ENCODE peak calls at places on chromosomes 2 and 18, in four cellular contexts. Y is K562, D is H1, R is HepG2. G is an unnamed sample.

GRCh38 chr2:46010925-46011490 is 286.2 kb upstream of the EPAS1 start:
- DNase-seq in D (no peak), Y (no peak), R (peak), G (peak)

GRCh38 chr18:67916142-67916541 is 399.6 kb upstream of the DSEL start:
- DNase-seq in R (no peak), Y (no peak), D (no peak), G (no peak)

GRCh38 chr2:199509401-199509800 is 51.7 kb upstream of the SATB2 start:
- DNase-seq in R (no peak), Y (no peak), D (no peak), G (no peak)

GRCh38 chr2:86807462-86808275 is 17.0 kb upstream of the CD8A start:
- DNase-seq in Y (no peak), R (peak), D (no peak), G (peak)

GRCh38 chr2:108776475-108776874 is 10.1 kb upstream of the CCDC138 start:
- DNase-seq in D (no peak), R (no peak), Y (no peak), G (no peak)

GRCh38 chr2:121529439-121530209 is 1.1 kb upstream of the RNU4ATAC start:
- DNase-seq in R (peak), Y (peak), D (no peak), G (peak)

GRCh38 chr2:178109813-178110212 is 2.4 kb upstream of the RBM45 start:
- DNase-seq in R (peak), D (no peak), Y (peak), G (peak)

GRCh38 chr2:53715568-53715967 is 52.0 kb upstream of the CHAC2 start:
- DNase-seq in Y (no peak), D (no peak), R (no peak), G (peak)

DNA sequence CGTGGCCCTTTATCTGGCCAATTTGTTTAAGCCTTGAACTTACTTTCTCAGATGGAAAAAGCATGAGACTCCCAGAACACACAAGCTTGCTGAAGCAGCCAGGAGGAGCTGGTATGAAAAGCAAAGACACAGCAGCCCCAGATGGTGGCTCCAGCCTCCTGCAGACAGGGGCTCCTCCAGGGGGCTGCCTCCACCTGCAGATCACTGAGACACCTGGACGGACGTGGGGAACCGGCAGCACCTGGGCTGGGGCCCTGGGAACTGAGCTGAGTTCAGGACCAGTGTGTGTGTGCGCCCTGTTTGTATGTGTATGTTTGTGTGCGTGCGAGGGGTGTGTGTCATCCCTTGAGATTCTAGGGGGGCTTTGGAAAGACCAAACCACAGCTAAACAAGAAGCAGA is 8.6 kb downstream of the CYS1 start:
- DNase-seq in Y (no peak), R (no peak), D (no peak), G (no peak)
- TF ChIP-seq RNF2 in Y (no peak), R (no peak), D (no peak), G (no peak)

GRCh38 chr2:9951522-9952285 is at the start of gene GRHL1:
- DNase-seq in Y (peak), R (peak), D (peak), G (peak)
- TF ChIP-seq MAFK in Y (no peak), R (no peak), D (no peak), G (no peak)

GRCh38 chr18:7561907-7562460 is 5.1 kb upstream of the PTPRM start:
- DNase-seq in Y (no peak), R (no peak), D (no peak), G (no peak)
- TF ChIP-seq RNF2 in Y (no peak), R (no peak), D (no peak), G (no peak)

GRCh38 chr2:21866316-21866715 is 742.5 kb downstream of the TDRD15 start:
- DNase-seq in D (no peak), Y (no peak), R (no peak), G (no peak)
- TF ChIP-seq MAFK in D (no peak), Y (no peak), R (no peak), G (no peak)

GRCh38 chr2:227707390-227707789 is 10.4 kb downstream of the SLC19A3 start:
- DNase-seq in R (no peak), D (no peak), Y (no peak), G (no peak)

GRCh38 chr2:227706859-227707258 is 11.0 kb downstream of the SLC19A3 start:
- DNase-seq in D (no peak), Y (no peak), R (peak), G (no peak)

GRCh38 chr2:227701556-227701955 is 16.3 kb downstream of the SLC19A3 start:
- DNase-seq in Y (no peak), D (no peak), R (no peak), G (no peak)

GRCh38 chr2:227703280-227703732 is 14.5 kb downstream of the SLC19A3 start:
- DNase-seq in R (peak), D (peak), Y (no peak), G (no peak)

GRCh38 chr2:227703961-227704360 is 13.9 kb downstream of the SLC19A3 start:
- DNase-seq in D (no peak), Y (no peak), R (no peak), G (no peak)
- TF ChIP-seq RNF2 in D (no peak), Y (no peak), R (no peak), G (no peak)

DNA sequence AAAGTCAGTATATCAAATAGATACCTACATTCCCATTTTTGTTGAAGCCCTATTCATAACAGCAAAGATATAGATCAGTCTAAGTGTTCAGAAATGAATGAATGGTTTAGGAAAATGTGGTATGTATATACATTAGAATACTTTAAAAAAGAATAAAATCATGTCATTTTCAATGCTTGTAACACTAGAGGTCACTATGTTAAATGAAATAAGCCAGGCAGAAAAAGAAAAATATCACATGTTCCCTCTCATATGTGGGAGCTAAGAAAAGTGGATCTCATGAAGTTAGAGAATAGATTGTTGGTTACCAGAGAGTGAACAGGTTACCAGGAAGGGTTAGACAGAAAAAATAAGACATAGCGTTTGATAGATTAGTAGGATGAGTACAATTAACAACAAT is 1111.0 kb upstream of the SLC39A10 start:
- DNase-seq in D (no peak), Y (no peak), R (peak), G (no peak)
- TF ChIP-seq MAFK in D (no peak), Y (no peak), R (no peak), G (no peak)

DNA sequence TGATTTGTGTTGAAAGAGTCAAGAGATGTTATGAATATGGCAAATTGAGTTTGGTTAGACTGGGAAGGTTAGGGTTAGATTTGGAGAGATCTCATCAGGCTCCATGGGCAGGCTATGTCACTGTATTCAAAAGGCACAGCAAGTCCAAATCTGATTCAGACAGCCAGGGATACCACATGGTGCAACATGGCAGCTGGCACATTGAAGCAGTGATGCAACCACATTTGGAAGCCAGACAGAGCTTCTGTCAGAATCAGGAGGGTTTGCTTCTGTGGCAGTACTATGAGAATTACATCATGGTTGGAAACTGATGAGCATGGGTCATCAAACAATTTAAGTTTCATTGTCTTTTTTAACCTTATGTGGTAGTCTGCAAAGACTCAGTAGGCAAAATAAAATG is 772.2 kb downstream of the SUCLG1 start:
- DNase-seq in D (no peak), Y (no peak), R (no peak), G (no peak)
- TF ChIP-seq RNF2 in D (no peak), Y (no peak), R (no peak), G (no peak)

DNA sequence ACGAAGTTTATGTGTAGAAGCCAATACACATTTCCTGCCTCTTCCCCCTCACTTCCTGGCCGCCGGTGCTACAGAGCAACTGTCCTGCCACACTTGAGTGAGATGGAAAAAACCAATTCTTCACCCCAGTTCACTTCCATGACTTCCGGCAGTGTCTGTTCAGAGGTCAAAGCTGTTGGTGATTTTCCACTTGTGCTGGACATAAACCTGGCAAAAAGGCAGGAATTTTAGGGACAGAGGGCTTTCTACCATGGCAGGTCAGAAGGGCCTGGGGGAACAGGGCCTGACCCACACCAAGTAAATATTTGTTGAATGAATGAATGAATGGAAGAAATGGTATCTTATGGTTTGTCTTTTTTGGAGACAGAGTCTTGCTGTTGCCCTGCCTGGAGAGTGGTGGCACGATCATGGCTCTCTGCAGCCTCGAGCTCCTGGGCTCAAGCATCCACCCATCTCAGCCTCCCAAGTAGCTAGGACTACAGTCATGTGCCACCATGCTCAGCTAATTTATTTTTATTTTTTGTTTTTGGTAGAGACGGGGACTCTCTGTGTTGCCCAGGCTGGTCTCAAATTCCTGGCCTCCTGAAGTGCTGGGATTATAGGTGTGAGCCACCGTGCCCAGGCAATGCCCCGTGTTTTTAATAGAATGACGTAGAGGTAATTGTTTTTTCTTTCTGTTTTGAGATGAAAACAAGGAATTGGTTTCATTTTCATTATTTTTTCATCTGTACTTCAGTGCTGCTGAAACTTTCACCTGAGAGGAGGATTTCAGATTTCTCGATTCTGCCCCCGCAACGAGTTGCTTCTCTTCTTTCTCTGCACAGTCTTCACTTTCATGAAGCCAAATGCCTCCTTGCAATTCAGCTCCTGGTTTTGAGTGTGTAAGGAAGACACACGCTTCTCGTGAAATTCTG is 48.0 kb upstream of the LPIN2 start:
- DNase-seq in D (no peak), R (peak), Y (no peak), G (no peak)
- TF ChIP-seq MAFK in D (no peak), R (no peak), Y (no peak), G (no peak)

GRCh38 chr2:185291035-185291647 is 447.5 kb upstream of the FSIP2 start:
- DNase-seq in Y (no peak), R (peak), D (peak), G (no peak)
- TF ChIP-seq RNF2 in Y (no peak), R (no peak), D (no peak), G (no peak)

GRCh38 chr2:94987074-94988020 is 38.2 kb upstream of the MAL start:
- DNase-seq in Y (no peak), D (no peak), R (no peak), G (no peak)

GRCh38 chr2:94985636-94986035 is 39.9 kb upstream of the MAL start:
- DNase-seq in R (no peak), Y (no peak), D (no peak), G (no peak)

GRCh38 chr2:94982661-94983060 is 42.8 kb upstream of the MAL start:
- DNase-seq in R (no peak), Y (no peak), D (no peak), G (no peak)

GRCh38 chr2:94986392-94986963 is 39.0 kb upstream of the MAL start:
- DNase-seq in R (peak), Y (peak), D (no peak), G (peak)

GRCh38 chr2:94984964-94985575 is 40.4 kb upstream of the MAL start:
- DNase-seq in D (no peak), Y (no peak), R (no peak), G (no peak)
- TF ChIP-seq MAFK in D (no peak), Y (no peak), R (no peak), G (no peak)